ENCODE peak calls at places on chromosome 16, in four cellular contexts. Y is gastrocnemius medialis, A is upper lobe of left lung, S is K562. H is an unnamed sample.
A peak's percentile ranks its signal among the peaks of the same experiment; 100 is the strongest.

GRCh38 chr16:89759742-89760366 is 38.5 kb downstream of the ZNF276 start:
- ATAC-seq in A (peak; percentile 38), S (peak; percentile 79), Y (no peak), H (no peak)

GRCh38 chr16:84194470-84195200 is 3.7 kb downstream of the ADAD2 start:
- ATAC-seq in A (no peak), S (no peak), Y (no peak), H (no peak)

GRCh38 chr16:68548947-68549346 is 9.9 kb downstream of the ZFP90 start:
- ATAC-seq in Y (no peak), S (no peak), A (no peak), H (no peak)

GRCh38 chr16:1208239-1208830 is 16.7 kb downstream of the TPSG1 start:
- ATAC-seq in Y (no peak), S (peak; percentile 28), A (no peak), H (no peak)

GRCh38 chr16:31250782-31251384 is 8.9 kb upstream of the ITGAM start:
- ATAC-seq in A (no peak), S (no peak), Y (no peak), H (no peak)

GRCh38 chr16:4641876-4642275 is 17.2 kb downstream of the MGRN1 start:
- ATAC-seq in Y (no peak), S (no peak), A (no peak), H (no peak)

GRCh38 chr16:85449195-85449884 is 163.8 kb upstream of the GSE1 start:
- ATAC-seq in A (no peak), S (no peak), Y (peak; percentile 50), H (no peak)

GRCh38 chr16:3259097-3259496 is 2.7 kb upstream of the MEFV start:
- ATAC-seq in S (no peak), A (no peak), Y (no peak), H (peak; percentile 5)

GRCh38 chr16:3548445-3548844 is 28.8 kb downstream of the NLRC3 start:
- ATAC-seq in A (no peak), S (no peak), Y (no peak), H (no peak)

GRCh38 chr16:2213817-2214720 is 571 bp downstream of the PGP start:
- ATAC-seq in S (no peak), Y (peak; percentile 1), A (no peak), H (no peak)

GRCh38 chr16:50781043-50781442 is 39.2 kb downstream of the CYLD start:
- ATAC-seq in A (no peak), S (peak; percentile 83), Y (no peak), H (no peak)

GRCh38 chr16:4820652-4821051 is 18.2 kb upstream of the ROGDI start:
- ATAC-seq in A (peak; percentile 11), Y (no peak), S (no peak), H (no peak)

GRCh38 chr16:79451196-79451816 is 149.2 kb downstream of the MAF start:
- ATAC-seq in Y (no peak), A (no peak), S (no peak), H (no peak)

GRCh38 chr16:70551788-70552187 is 28.2 kb downstream of the SF3B3 start:
- ATAC-seq in A (no peak), Y (no peak), S (no peak), H (no peak)

GRCh38 chr16:88453217-88453531 is at the start of gene ZFPM1:
- ATAC-seq in S (no peak), Y (no peak), A (no peak), H (no peak)

GRCh38 chr16:88365244-88365865 is 17.4 kb upstream of the ZNF469 start:
- ATAC-seq in Y (no peak), A (no peak), S (no peak), H (no peak)

GRCh38 chr16:56710181-56710737 is 19.7 kb upstream of the NUP93 start:
- ATAC-seq in A (peak; percentile 41), Y (no peak), S (no peak), H (no peak)

GRCh38 chr16:2178321-2179106 is 17.9 kb downstream of the CASKIN1 start:
- ATAC-seq in A (no peak), S (peak; percentile 94), Y (peak; percentile 23), H (peak; percentile 39)

GRCh38 chr16:11913425-11914079 is 2.2 kb downstream of the GSPT1 start:
- ATAC-seq in A (no peak), Y (no peak), S (no peak), H (no peak)

GRCh38 chr16:2156025-2156848 is 655 bp downstream of the TRAF7 start:
- ATAC-seq in S (no peak), Y (no peak), A (no peak), H (no peak)

GRCh38 chr16:27514806-27515205 is 34.9 kb downstream of the GTF3C1 start:
- ATAC-seq in A (no peak), S (no peak), Y (peak; percentile 7), H (no peak)

GRCh38 chr16:2075631-2076030 is 27.8 kb downstream of the TSC2 start:
- ATAC-seq in A (no peak), S (no peak), Y (no peak), H (no peak)

GRCh38 chr16:58458634-58459343 is 41.2 kb upstream of the NDRG4 start:
- ATAC-seq in S (no peak), Y (no peak), A (no peak), H (no peak)

GRCh38 chr16:15699819-15700218 is 49.8 kb downstream of the NDE1 start:
- ATAC-seq in Y (no peak), S (no peak), A (no peak), H (no peak)

GRCh38 chr16:55436587-55436986 is 42.4 kb upstream of the MMP2 start:
- ATAC-seq in Y (no peak), S (no peak), A (no peak), H (no peak)

GRCh38 chr16:27425961-27426360 is 24.0 kb downstream of the IL21R start:
- ATAC-seq in S (no peak), A (no peak), Y (no peak), H (no peak)

GRCh38 chr16:17312100-17312732 is 158.5 kb downstream of the XYLT1 start:
- ATAC-seq in A (no peak), Y (no peak), S (no peak), H (peak; percentile 53)

GRCh38 chr16:68298907-68299515 is 11.7 kb downstream of the SLC7A6OS start:
- ATAC-seq in S (no peak), Y (peak; percentile 43), A (no peak), H (peak; percentile 49)

DNA sequence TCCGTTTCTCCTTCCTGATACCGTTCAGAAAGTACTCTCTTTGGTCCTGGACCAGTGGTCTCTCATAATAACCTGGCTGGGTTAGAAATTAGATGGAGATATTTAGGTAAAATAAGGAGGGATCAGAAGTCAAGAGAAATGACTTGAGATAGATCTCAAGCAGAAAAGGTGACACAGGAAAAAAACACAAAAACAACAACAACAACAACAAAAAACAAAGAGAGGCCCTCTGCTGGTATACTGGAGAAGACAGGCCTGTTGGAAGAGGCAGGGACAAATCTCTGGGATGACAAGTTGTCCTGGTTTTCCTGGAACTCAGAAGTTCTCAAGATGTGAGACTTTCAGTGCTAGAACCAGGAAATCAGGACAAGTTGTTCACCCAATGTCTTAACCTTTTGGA is 430.5 kb downstream of the SHISA9 start:
- ATAC-seq in S (no peak), A (no peak), Y (no peak), H (no peak)
- TF ChIP-seq CTCF in S (no peak), A (no peak), Y (no peak), H (no peak)

GRCh38 chr16:53130193-53131049 is 75.6 kb downstream of the CHD9 start:
- ATAC-seq in A (peak; percentile 97), S (peak; percentile 91), Y (peak; percentile 82), H (peak; percentile 93)
- TF ChIP-seq POLR2A in A (peak; percentile 30), S (peak; percentile 67), Y (peak; percentile 90), H (peak; percentile 48)

GRCh38 chr16:78094166-78094565 is 5.3 kb upstream of the WWOX start:
- ATAC-seq in Y (no peak), A (no peak), S (no peak), H (no peak)
- TF ChIP-seq CTCF in Y (no peak), A (no peak), S (peak; percentile 29), H (no peak)

DNA sequence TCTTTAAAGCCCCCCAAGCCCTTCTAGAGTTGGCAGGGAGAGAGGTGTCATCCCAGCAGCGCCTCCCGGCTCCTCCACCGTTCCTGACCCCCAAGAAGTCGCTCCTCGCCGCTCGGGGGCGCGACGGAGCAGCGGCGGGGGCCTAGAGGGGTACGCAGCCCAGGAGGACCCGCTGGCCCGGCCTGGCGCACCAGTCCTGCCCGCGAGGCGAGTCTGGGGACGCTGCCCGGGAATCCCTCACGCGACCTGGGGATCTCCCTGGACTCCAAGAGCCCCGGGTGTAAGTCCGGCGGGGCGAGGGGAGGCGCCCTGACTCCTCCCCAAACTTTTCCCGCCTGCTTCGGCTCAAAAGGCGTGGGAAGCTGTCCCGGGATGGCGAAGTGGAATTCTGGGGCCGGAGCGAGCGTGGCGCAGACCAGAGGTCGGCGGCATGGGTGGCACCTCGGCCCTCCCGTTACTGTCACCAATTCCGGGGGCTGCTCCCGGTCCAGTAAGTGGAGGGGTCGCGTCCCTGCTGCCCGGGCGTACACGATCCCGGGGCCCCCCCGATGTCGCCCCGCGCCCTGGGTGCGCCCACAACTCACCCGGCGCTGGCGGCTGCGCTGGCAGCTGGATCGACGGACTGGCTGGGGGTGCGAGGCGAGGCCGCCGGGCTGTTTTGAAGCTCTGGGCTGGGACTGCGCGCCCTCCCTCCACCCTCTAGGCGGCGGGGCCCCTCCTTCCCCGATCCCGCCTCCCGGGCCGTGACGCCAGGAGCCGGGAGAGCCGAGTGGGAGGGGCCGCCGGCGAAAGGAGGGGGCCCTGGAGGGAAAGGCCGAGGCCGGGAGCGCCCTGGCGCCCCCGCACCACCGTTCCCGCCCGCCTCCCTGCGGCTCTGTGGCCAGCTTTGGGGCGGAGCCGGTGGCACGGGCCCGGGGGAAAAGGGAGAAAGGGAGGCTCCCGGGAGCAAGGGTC is at the start of gene EMP2:
- ATAC-seq in S (peak; percentile 96), Y (peak; percentile 41), A (peak; percentile 88), H (peak; percentile 92)
- TF ChIP-seq POLR2A in S (no peak), Y (peak; percentile 83), A (peak; percentile 94), H (peak; percentile 77)

GRCh38 chr16:81549547-81550411 is 105.2 kb downstream of the CMIP start:
- ATAC-seq in A (no peak), Y (no peak), S (no peak), H (no peak)
- TF ChIP-seq CTCF in A (no peak), Y (no peak), S (no peak), H (no peak)

DNA sequence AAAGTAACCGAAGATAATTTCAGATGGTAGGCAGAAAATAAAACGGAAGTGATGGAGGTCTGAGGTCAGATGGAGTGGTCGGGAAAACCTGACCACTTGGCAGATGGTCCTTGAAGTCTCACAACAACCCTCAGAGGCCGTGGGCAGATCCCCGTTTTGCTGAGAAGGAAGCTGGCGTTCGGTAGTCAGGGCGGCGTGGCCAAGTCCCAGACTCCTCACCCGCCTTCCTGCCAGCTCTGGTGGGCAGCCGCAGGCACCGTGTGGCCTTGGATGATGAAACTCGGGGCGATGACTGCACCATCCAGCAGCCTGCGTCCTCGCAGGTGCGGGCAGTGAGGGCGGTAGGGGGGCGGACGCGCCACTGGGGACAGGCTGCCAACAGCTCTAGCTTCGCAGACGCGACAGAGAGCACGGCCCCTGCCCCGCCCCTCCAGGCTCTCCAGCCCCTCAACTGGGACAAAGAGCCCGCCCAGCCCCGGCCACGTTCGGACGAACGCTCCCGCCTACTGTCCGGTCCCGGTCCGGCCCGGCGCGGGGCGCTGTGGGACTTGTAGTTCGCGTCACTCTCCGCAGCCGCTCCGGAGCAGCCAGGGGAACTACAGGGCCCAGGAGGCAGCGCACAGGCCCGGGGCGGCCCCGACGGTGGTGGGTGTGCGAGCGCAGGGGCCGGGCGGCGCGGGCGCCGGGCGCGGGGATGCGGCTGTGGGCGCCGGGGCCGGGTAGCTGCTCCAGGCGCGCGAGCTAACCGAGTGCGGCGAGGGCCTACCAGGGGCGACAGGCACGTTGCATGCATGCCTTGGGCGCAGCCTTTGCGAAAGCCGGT is at the start of gene GPT2:
- ATAC-seq in Y (peak; percentile 83), A (peak; percentile 99), S (peak; percentile 99), H (peak; percentile 99)
- TF ChIP-seq POLR2A in Y (peak; percentile 83), A (no peak), S (peak; percentile 57), H (peak; percentile 27)

H was measured in gastroesophageal sphincter.